ENCODE peak calls at places on chromosome 10, in ten cellular contexts. E, Z, J, M, X, C, G, P, L and U are unnamed samples.
A peak's percentile ranks its signal among the peaks of the same experiment; 100 is the strongest.

GRCh38 chr10:24744966-24745365 is 21.3 kb upstream of the ARHGAP21 start:
- DNase-seq in L (no peak), J (no peak), P (no peak), G (no peak), C (no peak), Z (no peak), X (no peak), M (no peak), E (no peak), U (no peak)

GRCh38 chr10:4801405-4801804 is 24.6 kb upstream of the AKR1E2 start:
- DNase-seq in G (no peak), M (no peak), P (no peak), E (no peak), L (no peak), C (no peak), X (no peak), Z (no peak), J (no peak), U (no peak)

GRCh38 chr10:59175538-59176240 is 754 bp upstream of the PHYHIPL start:
- DNase-seq in C (no peak), L (peak; percentile 55), M (peak; percentile 61), X (no peak), E (no peak), G (no peak), P (peak; percentile 17), Z (no peak), J (no peak), U (no peak)

GRCh38 chr10:110356628-110357245 is 52.0 kb upstream of the SMNDC1 start:
- DNase-seq in P (peak; percentile 99), X (peak; percentile 76), Z (no peak), G (no peak), E (no peak), L (peak; percentile 95), M (no peak), C (peak; percentile 86), J (no peak), U (peak; percentile 69)

GRCh38 chr10:103188853-103189252 is 4.2 kb downstream of the NT5C2 start:
- DNase-seq in P (no peak), M (no peak), E (peak; percentile 39), X (no peak), L (no peak), G (no peak), C (peak; percentile 30), J (no peak), Z (no peak), U (peak; percentile 52)

GRCh38 chr10:77943086-77943901 is 16.7 kb upstream of the DLG5 start:
- DNase-seq in Z (no peak), X (peak; percentile 52), J (peak; percentile 59), L (peak; percentile 79), G (peak; percentile 72), E (peak; percentile 73), P (no peak), C (peak; percentile 73), M (no peak), U (peak; percentile 62)

GRCh38 chr10:122974543-122975064 is 5.6 kb upstream of the PSTK start:
- DNase-seq in P (no peak), E (no peak), G (no peak), L (no peak), J (no peak), Z (no peak), C (no peak), X (no peak), M (no peak), U (no peak)

GRCh38 chr10:118914626-118915025 is 114.9 kb upstream of the NANOS1 start:
- DNase-seq in L (no peak), P (no peak), Z (no peak), C (no peak), M (no peak), J (no peak), G (no peak), X (no peak), E (no peak), U (no peak)

GRCh38 chr10:80204193-80204714 is 1.1 kb downstream of the ANXA11 start:
- DNase-seq in X (no peak), J (peak; percentile 15), E (no peak), Z (no peak), P (peak; percentile 15), G (no peak), M (no peak), L (no peak), C (peak; percentile 27), U (no peak)

GRCh38 chr10:80201592-80202256 is 3.6 kb downstream of the ANXA11 start:
- DNase-seq in E (no peak), M (no peak), J (no peak), C (no peak), X (no peak), G (no peak), L (no peak), P (no peak), Z (no peak), U (no peak)

GRCh38 chr10:80204801-80205477 is 398 bp downstream of the ANXA11 start:
- DNase-seq in M (no peak), L (peak; percentile 83), P (peak; percentile 48), J (peak; percentile 9), C (peak; percentile 28), G (peak; percentile 66), E (no peak), Z (no peak), X (no peak), U (peak; percentile 47)

GRCh38 chr10:80203835-80204148 is 1.5 kb downstream of the ANXA11 start:
- DNase-seq in J (no peak), L (no peak), Z (no peak), G (no peak), C (no peak), X (no peak), M (no peak), P (no peak), E (no peak), U (no peak)

DNA sequence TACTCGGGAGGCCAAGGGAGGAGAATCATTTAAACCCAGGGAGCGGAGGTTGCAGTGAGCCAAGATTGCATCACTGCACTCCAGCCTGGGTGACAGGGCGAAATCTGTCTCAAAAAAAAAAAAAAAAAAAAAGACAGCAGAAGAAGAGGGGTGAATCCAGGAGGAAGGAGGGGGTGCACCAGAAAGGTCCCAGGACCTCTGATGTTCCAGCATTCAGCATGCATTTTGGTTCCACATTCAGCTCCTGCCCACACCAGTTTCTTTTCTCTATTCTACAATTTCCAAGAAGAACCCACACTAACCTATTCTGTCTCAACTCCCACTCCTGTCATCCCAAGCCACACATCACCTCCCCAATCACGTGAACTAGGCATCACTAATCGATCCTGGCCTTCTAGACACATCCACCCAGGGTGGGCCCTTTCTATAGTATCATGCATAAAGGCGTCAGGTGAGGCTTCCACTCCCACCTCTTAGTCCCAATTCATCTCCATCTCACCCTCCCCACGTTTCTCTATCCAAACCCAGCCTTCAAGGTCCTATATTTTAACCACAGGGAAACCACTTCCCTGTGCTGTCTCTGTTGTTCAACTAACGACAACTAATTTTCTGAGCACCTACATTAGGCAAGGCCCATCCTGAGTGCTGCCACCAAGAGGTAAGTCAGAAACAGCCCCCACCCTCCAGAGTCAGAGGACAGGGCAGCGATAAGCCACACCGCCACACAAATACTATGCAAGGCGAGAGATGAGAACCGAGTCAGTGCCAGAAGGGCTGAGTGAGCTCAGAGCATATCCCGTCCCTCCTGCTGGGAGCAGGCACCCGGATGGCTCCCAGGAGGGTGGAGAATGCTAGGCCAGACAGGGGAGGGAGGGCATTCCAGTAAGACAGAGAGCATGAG is 2.2 kb downstream of the ANXA11 start:
- DNase-seq in G (peak; percentile 91), L (peak; percentile 88), M (no peak), E (peak; percentile 74), C (peak; percentile 93), J (peak; percentile 87), P (peak; percentile 75), Z (peak; percentile 75), X (peak; percentile 94), U (peak; percentile 92)
- TF ChIP-seq CTCF in G (no peak), L (peak; percentile 20), M (no peak), E (peak; percentile 47), C (no peak), J (peak; percentile 60), P (peak; percentile 31), Z (no peak), X (peak; percentile 47), U (peak; percentile 36)

DNA sequence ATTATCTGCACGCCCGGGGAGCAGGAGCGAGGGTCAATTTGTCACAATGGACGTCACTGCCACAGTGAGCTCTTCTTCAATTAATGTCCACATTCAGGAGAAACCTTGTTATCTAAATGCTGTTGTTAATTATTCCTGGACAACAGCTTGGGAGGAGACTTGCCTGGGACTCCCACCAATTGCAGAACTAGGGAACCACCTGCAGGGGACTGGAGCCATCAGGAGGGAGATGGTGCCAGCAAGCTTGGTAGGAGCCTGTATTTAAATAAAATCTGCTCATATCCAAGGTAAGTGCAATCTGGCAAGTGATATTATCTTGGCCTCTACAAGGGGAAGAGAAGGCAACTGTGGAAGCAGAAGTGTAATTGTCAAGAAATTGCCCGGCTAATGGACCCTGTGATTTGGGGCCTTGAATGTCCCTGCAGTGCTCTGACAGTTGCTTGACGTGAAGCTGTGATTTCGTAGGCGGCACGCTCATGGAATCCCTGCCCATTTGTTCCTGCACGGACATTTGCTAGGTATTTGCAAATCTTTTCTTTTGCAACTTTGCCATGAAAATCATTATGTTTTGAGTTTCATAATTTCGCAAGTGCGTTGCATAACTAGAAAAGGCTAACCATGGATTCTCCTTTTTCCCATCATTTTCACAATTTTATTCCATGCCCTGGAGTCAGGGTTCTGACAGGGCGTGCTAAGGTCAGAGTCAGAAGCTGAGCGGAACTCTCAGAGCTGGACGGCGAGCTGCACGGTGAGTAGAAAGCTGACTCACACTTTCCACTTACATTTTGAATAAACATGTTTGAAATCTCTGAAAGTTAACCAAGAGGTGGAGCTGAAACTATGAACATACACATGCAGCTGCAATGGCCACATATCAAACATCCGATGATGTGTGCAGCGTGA is 84.8 kb upstream of the TCERG1L start:
- DNase-seq in M (no peak), C (no peak), L (no peak), X (no peak), J (no peak), P (no peak), Z (no peak), E (no peak), G (peak; percentile 28), U (no peak)
- TF ChIP-seq CTCF in M (no peak), C (no peak), L (no peak), X (no peak), J (no peak), P (no peak), Z (no peak), E (no peak), G (no peak), U (no peak)

DNA sequence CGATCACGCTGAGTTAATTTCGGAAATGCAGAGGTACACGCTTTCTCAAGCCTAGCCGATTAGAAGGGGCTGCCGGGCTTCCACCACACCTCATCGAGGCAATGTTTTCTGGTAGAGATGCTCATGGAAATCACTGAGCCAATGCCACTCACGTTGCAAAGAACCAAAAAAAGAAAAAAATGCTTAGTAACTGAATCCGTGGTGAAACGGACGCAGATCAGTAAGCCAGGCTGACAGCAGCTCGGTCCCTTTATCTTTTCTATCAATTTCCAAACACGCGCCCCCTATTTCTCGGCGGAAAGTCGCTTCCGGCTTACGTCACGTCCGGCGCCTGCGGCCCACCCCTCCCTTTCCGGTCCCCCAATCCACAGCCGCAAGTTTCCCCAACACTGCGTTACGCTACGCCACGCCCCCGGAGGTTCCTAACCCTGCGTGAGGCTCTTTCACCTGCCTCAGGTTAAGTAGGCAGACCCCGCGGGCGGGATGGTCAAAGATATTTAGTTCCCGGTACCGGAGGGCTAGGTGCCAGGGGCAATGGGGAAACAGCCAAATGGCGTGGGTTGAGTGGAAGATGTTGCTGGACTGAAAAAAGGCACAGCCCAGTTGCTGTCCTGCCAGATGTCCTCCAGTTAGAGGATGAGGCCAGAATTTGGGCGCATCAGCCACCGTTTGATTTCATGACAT is at the start of gene NSUN6:
- DNase-seq in L (peak; percentile 97), E (no peak), P (peak; percentile 94), X (peak; percentile 88), C (peak; percentile 87), Z (peak; percentile 89), M (peak; percentile 93), J (peak; percentile 82), G (peak; percentile 95), U (peak; percentile 88)
- TF ChIP-seq CTCF in L (no peak), E (no peak), P (no peak), X (peak; percentile 6), C (no peak), Z (no peak), M (peak; percentile 39), J (peak; percentile 29), G (no peak), U (no peak)

DNA sequence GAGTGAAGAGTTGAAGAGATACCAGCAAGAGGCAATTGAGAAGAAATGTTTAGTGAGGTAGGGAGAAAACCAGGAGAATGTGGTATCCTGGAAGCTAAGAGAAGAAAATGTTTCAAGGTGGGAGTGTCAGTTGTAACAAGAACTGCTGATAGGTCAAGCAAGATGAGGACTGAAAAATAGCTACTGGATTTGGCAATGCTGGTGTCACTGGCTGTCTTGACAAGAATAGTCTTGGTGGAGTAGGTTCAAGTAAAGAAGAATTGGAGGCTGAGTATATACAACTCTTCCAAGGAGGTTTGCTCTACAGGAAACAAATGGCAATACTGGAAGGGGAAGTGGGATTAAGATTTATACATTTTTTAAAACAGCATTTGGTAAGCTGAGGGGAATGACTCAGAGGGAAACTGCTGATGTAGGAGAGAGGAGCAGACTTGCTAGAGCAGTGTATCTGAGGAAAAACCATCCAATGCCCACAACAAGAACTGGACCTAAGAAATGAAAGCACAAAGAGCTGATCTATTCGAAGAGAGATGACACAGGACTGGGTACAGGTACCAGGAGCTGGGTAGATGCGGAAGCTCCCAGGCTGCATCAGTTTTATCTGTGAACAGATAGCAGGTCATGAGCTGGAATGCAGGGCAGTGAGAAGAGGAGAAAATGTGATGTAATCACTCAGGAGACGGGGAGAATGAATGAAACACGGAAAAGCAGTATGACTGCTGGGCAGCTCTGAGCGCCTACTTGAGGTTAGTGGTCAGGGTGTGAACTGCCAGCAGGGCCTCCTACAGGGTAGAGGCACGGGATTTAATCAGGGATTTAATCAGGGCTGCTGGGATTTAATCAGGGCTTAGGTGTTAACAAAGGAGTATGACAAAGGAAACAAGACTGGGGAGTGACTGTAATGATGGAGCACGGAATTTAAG is 34.5 kb downstream of the FAM25A start:
- DNase-seq in X (peak; percentile 59), M (no peak), E (peak; percentile 84), Z (no peak), P (peak; percentile 9), G (no peak), L (no peak), J (peak; percentile 65), C (peak; percentile 82), U (peak; percentile 64)
- TF ChIP-seq CTCF in X (peak; percentile 55), M (no peak), E (peak; percentile 69), Z (no peak), P (no peak), G (no peak), L (no peak), J (peak; percentile 76), C (peak; percentile 45), U (peak; percentile 51)